ENCODE peak calls at places on chromosomes 12 and 14, in five cellular contexts. L, B, I, U and Z are unnamed samples. For H3K4me1, the result is how much of the 10 kb centered on the place peaks cover.

GRCh38 chr14:100620437-100621100 is 33.4 kb upstream of the BEGAIN start:
- DNase-seq in L (no peak), B (no peak), I (no peak), U (no peak), Z (no peak)

GRCh38 chr12:120115692-120116442 is 686 bp downstream of the RAB35 start:
- DNase-seq in L (no peak), B (peak), I (peak), U (peak), Z (peak)

GRCh38 chr12:69688496-69689427 is 10.3 kb downstream of the BEST3 start:
- DNase-seq in L (peak), B (peak), I (peak), U (no peak), Z (peak)

GRCh38 chr12:104566244-104566993 is 109.7 kb downstream of the CHST11 start:
- DNase-seq in L (no peak), B (no peak), I (no peak), U (no peak), Z (no peak)

GRCh38 chr12:22923768-22924167 is 298.8 kb downstream of the ETNK1 start:
- DNase-seq in L (no peak), B (no peak), I (no peak), U (no peak), Z (no peak)

GRCh38 chr14:61438860-61439765 is 117.7 kb downstream of the PRKCH start:
- DNase-seq in L (peak), B (peak), I (no peak), U (no peak), Z (peak)

GRCh38 chr12:120402217-120402616 is 33.3 kb upstream of the MSI1 start:
- DNase-seq in L (no peak), B (no peak), I (peak), U (no peak), Z (no peak)

GRCh38 chr14:68145539-68145938 is 326.0 kb downstream of the RAD51B start:
- DNase-seq in L (no peak), B (no peak), I (no peak), U (no peak), Z (no peak)

GRCh38 chr12:66587912-66588311 is 91.0 kb downstream of the GRIP1 start:
- DNase-seq in L (no peak), B (no peak), I (no peak), U (no peak), Z (no peak)

GRCh38 chr12:53295070-53295890 is at the start of gene PFDN5:
- DNase-seq in L (peak), B (peak), I (peak), U (peak), Z (peak)

GRCh38 chr14:63180017-63180416 is 24.2 kb upstream of the RHOJ start:
- DNase-seq in L (peak), B (no peak), I (no peak), U (no peak), Z (no peak)

GRCh38 chr12:94175763-94176660 is 27.6 kb downstream of the PLXNC1 start:
- DNase-seq in L (no peak), B (no peak), I (no peak), U (no peak), Z (no peak)

GRCh38 chr12:16606201-16606849 is 363 bp upstream of the LMO3 start:
- DNase-seq in L (peak), B (peak), I (peak), U (no peak), Z (peak)

GRCh38 chr14:103801459-103801858 is 45.9 kb downstream of the PPP1R13B start:
- DNase-seq in L (no peak), B (peak), I (no peak), U (no peak), Z (peak)

GRCh38 chr12:12715459-12716150 is 1.6 kb upstream of the CDKN1B start:
- DNase-seq in L (no peak), B (no peak), I (no peak), U (no peak), Z (peak)

GRCh38 chr14:39109893-39110715 is 4.0 kb upstream of the GEMIN2 start:
- DNase-seq in L (no peak), B (no peak), I (no peak), U (no peak), Z (peak)

GRCh38 chr12:104187446-104188155 is 28.0 kb upstream of the TXNRD1 start:
- DNase-seq in L (no peak), B (no peak), I (peak), U (no peak), Z (no peak)

GRCh38 chr12:14665354-14666348 is 30.7 kb downstream of the GUCY2C start:
- DNase-seq in L (no peak), B (no peak), I (peak), U (no peak), Z (no peak)

GRCh38 chr14:71327691-71328090 is 420.4 kb downstream of the PCNX1 start:
- DNase-seq in L (no peak), B (no peak), I (no peak), U (no peak), Z (no peak)

GRCh38 chr14:92549853-92550244 is 36.3 kb downstream of the RIN3 start:
- DNase-seq in L (peak), B (no peak), I (no peak), U (no peak), Z (peak)

GRCh38 chr12:27592548-27592947 is 68.5 kb downstream of the PPFIBP1 start:
- DNase-seq in L (no peak), B (no peak), I (no peak), U (no peak), Z (no peak)

GRCh38 chr14:94543450-94544123 is 17.7 kb upstream of the SERPINA4 start:
- DNase-seq in L (no peak), B (no peak), I (no peak), U (no peak), Z (no peak)

GRCh38 chr12:82210882-82211281 is 147.3 kb downstream of the CCDC59 start:
- DNase-seq in L (no peak), B (no peak), I (no peak), U (no peak), Z (no peak)

GRCh38 chr14:89881839-89882238 is 72.7 kb downstream of the EFCAB11 start:
- DNase-seq in L (no peak), B (no peak), I (no peak), U (no peak), Z (no peak)

GRCh38 chr14:75341639-75342038 is 63.0 kb downstream of the FOS start:
- DNase-seq in L (no peak), B (no peak), I (no peak), U (no peak), Z (no peak)

GRCh38 chr12:97960741-97961608 is 498.4 kb downstream of the RMST start:
- DNase-seq in L (no peak), B (peak), I (peak), U (no peak), Z (peak)

GRCh38 chr12:42482820-42483533 is 106.6 kb downstream of the PRICKLE1 start:
- DNase-seq in L (peak), B (peak), I (peak), U (no peak), Z (peak)

GRCh38 chr12:22101749-22102243 is 55.8 kb downstream of the CMAS start:
- DNase-seq in L (no peak), B (peak), I (no peak), U (no peak), Z (no peak)

GRCh38 chr12:10861366-10861765 is 12.1 kb upstream of the PRR4 start:
- DNase-seq in L (no peak), B (no peak), I (no peak), U (no peak), Z (no peak)

GRCh38 chr14:49467091-49467490 is 119.1 kb downstream of the RPS29 start:
- DNase-seq in L (no peak), B (no peak), I (no peak), U (no peak), Z (no peak)

GRCh38 chr12:2299207-2299606 is 246.4 kb downstream of the CACNA1C start:
- DNase-seq in L (no peak), B (no peak), I (no peak), U (no peak), Z (no peak)

GRCh38 chr14:100899841-100900771 is 3.4 kb downstream of the RTL1 start:
- DNase-seq in L (no peak), B (peak), I (peak), U (no peak), Z (no peak)

GRCh38 chr14:66070542-66071319 is 415.4 kb upstream of the CCDC196 start:
- DNase-seq in L (peak), B (no peak), I (peak), U (peak), Z (peak)

GRCh38 chr14:73245401-73246325 is 8.4 kb downstream of the PAPLN start:
- DNase-seq in L (peak), B (peak), I (no peak), U (peak), Z (peak)

GRCh38 chr12:54412348-54412747 is 6.7 kb downstream of the ITGA5 start:
- DNase-seq in L (no peak), B (no peak), I (peak), U (no peak), Z (no peak)
- H3K4me1 ChIP-seq in L (half or more), B (under half), I (under half), U (half or more), Z (half or more)

DNA sequence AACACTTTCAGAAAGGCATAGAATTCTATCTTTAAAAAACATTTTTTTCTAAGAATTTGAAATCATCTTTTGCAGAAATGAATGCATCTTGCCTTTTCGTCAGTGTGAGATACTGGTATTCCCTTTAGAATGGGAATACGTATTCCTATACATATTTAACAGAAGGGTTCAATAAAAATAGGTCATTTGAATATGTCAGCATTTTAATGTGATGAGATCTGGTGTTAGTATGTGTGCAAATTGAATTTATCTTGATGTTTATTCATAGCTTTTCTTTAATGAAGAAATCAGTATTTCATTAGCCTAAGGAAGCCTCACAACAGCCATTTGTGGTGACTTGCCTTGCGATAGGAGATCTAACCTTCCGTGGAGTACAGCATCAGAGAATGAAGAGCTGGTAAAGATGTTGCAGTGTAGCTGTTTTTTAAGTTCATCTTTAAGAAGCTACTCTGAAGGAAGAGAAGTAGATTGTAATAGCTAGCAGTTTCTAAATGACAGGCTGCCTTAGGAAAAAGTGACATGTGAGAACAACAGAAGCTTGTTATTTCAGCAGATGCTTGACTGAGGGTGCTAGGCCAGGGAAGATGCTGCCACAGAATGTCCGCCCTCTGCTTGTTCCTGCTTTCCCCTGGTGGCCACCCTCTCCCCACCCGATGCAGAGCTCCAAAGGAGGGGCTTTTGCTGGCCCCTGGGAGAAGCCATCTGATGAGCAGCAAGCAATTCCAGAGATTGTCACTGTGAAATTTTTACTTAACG is 44.4 kb downstream of the WDR20 start:
- DNase-seq in L (no peak), B (no peak), I (no peak), U (no peak), Z (no peak)
- H3K4me1 ChIP-seq in L (under half), B (under half), I (under half), U (under half), Z (half or more)

GRCh38 chr12:49662998-49663843 is 39.9 kb downstream of the PRPF40B start:
- DNase-seq in L (peak), B (peak), I (no peak), U (peak), Z (peak)

GRCh38 chr12:49664167-49664566 is 40.8 kb downstream of the PRPF40B start:
- DNase-seq in L (no peak), B (no peak), I (no peak), U (no peak), Z (no peak)

GRCh38 chr12:49658276-49658675 is 34.9 kb downstream of the PRPF40B start:
- DNase-seq in L (no peak), B (no peak), I (no peak), U (no peak), Z (no peak)

GRCh38 chr12:49659753-49660152 is 36.4 kb downstream of the PRPF40B start:
- DNase-seq in L (no peak), B (no peak), I (no peak), U (no peak), Z (no peak)

GRCh38 chr12:49661191-49661590 is 37.8 kb downstream of the PRPF40B start:
- DNase-seq in L (no peak), B (no peak), I (no peak), U (no peak), Z (no peak)
- H3K4me1 ChIP-seq in L (half or more), B (under half), I (under half), U (under half), Z (under half)

DNA sequence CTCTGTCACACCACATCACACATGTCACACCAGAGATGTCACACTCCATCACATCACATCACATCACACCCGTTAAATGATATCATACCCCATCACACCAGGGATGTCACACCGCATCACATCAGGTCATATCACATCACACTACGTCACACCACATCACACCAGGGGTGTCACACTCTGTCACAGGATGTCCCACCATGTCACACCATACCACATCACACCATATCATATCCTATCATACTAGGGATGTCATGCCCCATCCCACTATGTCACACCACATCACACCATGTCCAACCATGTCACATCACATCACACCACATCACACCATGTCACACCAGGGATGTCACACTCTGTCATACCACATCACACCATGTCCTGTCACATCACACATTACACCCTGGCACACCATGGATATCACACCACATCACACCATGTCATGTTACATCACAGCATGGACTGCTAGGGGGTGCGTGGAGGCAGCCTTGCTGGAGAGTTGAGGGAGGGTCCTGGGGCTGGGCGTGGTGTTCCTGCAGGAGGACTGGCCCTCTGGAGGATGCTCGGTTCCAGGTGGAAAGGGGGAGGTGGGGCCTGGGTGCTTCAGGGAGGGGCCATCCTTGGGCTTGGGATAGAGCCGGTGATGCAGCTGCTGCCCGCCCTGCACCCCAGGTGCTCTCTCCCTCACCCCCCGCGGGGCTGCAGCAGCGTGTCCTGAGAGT is 134.6 kb downstream of the TMEM121 start:
- DNase-seq in L (no peak), B (no peak), I (no peak), U (no peak), Z (no peak)
- H3K4me1 ChIP-seq in L (under half), B (under half), I (under half), U (under half), Z (under half)

GRCh38 chr14:59221558-59221957 is 33.1 kb downstream of the DAAM1 start:
- DNase-seq in L (no peak), B (no peak), I (no peak), U (no peak), Z (no peak)
- H3K4me1 ChIP-seq in L (under half), B (under half), I (under half), U (under half), Z (under half)

GRCh38 chr12:89231686-89232085 is 120.6 kb downstream of the DUSP6 start:
- DNase-seq in L (no peak), B (no peak), I (no peak), U (no peak), Z (no peak)

GRCh38 chr12:89236748-89237428 is 115.4 kb downstream of the DUSP6 start:
- DNase-seq in L (no peak), B (no peak), I (no peak), U (no peak), Z (no peak)

GRCh38 chr12:89236237-89236636 is 116.1 kb downstream of the DUSP6 start:
- DNase-seq in L (no peak), B (no peak), I (no peak), U (no peak), Z (no peak)

GRCh38 chr12:89235189-89235993 is 116.9 kb downstream of the DUSP6 start:
- DNase-seq in L (no peak), B (no peak), I (no peak), U (no peak), Z (no peak)

DNA sequence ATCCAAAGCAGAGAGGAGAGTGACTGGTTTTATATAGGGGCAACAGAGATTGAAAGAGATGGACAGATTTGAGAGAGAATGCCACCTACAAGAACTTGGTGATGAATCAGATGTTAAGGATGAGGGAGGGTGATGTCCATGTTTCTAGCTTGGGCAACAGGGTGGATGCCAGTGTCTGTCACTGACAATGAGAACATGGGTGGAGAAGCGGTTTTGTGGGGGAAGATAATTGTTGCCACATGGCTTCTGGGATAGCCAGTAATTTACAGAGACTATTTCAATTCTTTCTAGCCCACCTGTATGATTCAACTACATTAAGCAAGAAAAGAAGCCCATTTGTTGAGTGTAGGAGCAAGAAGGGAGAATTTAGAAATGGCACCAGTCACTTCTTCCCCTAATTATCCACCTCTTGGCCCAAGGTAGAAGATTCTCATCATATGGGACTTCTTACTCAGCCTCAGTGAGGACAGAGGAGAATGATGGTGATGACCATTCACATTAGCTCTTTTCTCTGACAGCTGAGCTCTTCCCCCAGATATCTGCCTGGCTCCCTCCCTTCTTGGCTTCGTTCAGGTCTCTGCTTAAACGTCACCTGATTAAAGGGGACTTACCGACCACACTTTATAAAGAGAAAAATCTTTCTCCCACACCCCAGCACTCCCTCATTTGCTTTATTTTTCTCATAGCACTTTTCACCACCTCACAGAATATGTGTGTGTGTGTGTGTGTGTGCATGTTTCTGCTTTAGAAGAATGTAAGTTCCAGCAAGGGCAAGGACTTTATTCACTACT is 117.8 kb downstream of the DUSP6 start:
- DNase-seq in L (no peak), B (no peak), I (no peak), U (no peak), Z (no peak)
- H3K4me1 ChIP-seq in L (under half), B (under half), I (under half), U (under half), Z (under half)

GRCh38 chr14:56126514-56126913 is 8.3 kb downstream of the PELI2 start:
- DNase-seq in L (no peak), B (no peak), I (no peak), U (no peak), Z (no peak)

GRCh38 chr14:56121786-56122185 is 3.6 kb downstream of the PELI2 start:
- DNase-seq in L (no peak), B (no peak), I (no peak), U (no peak), Z (no peak)

GRCh38 chr14:56122306-56122705 is 4.1 kb downstream of the PELI2 start:
- DNase-seq in L (no peak), B (no peak), I (no peak), U (no peak), Z (no peak)

GRCh38 chr14:56125772-56126411 is 7.7 kb downstream of the PELI2 start:
- DNase-seq in L (no peak), B (no peak), I (no peak), U (no peak), Z (peak)

DNA sequence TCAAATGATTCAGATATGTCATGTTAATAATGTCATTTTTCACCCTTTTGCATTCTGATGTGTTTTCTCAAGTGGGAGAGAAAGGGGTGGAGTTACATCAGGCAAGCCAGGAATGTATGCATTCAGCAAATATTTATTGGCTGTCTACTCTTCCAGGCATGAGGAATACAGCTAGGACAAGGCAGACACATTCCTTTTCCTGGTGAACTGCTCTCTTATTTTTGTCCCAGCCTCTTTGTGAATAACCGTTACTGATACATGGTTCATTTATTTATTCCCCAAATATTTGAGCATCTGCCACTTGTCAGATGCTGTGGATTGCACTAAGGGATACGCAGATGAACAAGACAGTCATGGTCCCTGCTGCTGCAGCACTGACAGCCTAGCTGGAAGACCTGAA is 6.1 kb downstream of the PELI2 start:
- DNase-seq in L (no peak), B (no peak), I (no peak), U (no peak), Z (no peak)
- H3K4me1 ChIP-seq in L (under half), B (under half), I (under half), U (under half), Z (under half)

GRCh38 chr12:125097427-125097826 is 32.2 kb downstream of the AACS start:
- DNase-seq in L (no peak), B (no peak), I (no peak), U (no peak), Z (no peak)
- H3K4me1 ChIP-seq in L (under half), B (under half), I (under half), U (under half), Z (under half)